ENCODE peak calls at places on chromosomes 7 and 10, in six cellular contexts. One of them, this sample, is unnamed.

GRCh38 chr10:75097666-75098285 is 13.7 kb upstream of the SAMD8 start:
- DNase-seq in Peyer's patch: no peak
- DNase-seq in ELF-1: no peak
- DNase-seq in NAMALWA: no peak
- DNase-seq in ELR: peak; percentile 27
- DNase-seq in HFFc6: no peak
- DNase-seq in this sample: no peak

GRCh38 chr7:68321076-68321639 is 1277.1 kb upstream of the AUTS2 start:
- DNase-seq in Peyer's patch: no peak
- DNase-seq in NAMALWA: no peak
- DNase-seq in ELF-1: peak; percentile 44
- DNase-seq in ELR: no peak
- DNase-seq in HFFc6: no peak
- DNase-seq in this sample: no peak

GRCh38 chr10:113709221-113709838 is 29.6 kb downstream of the CASP7 start:
- DNase-seq in NAMALWA: no peak
- DNase-seq in ELF-1: peak; percentile 42
- DNase-seq in Peyer's patch: no peak
- DNase-seq in HFFc6: peak; percentile 77
- DNase-seq in ELR: peak; percentile 80
- DNase-seq in this sample: no peak

GRCh38 chr7:33636359-33636758 is 269.0 kb upstream of the BMPER start:
- DNase-seq in Peyer's patch: no peak
- DNase-seq in NAMALWA: no peak
- DNase-seq in ELF-1: no peak
- DNase-seq in ELR: no peak
- DNase-seq in HFFc6: no peak
- DNase-seq in this sample: no peak

GRCh38 chr10:71359364-71360046 is 37.2 kb upstream of the CDH23 start:
- DNase-seq in ELF-1: no peak
- DNase-seq in HFFc6: no peak
- DNase-seq in Peyer's patch: no peak
- DNase-seq in ELR: no peak
- DNase-seq in NAMALWA: no peak
- DNase-seq in this sample: no peak

GRCh38 chr10:76430330-76430729 is 998.9 kb downstream of the LRMDA start:
- DNase-seq in ELR: no peak
- DNase-seq in HFFc6: peak; percentile 15
- DNase-seq in ELF-1: no peak
- DNase-seq in Peyer's patch: no peak
- DNase-seq in NAMALWA: no peak
- DNase-seq in this sample: no peak

GRCh38 chr7:150830957-150831356 is 21.4 kb upstream of the AOC1 start:
- DNase-seq in ELF-1: no peak
- DNase-seq in ELR: no peak
- DNase-seq in NAMALWA: no peak
- DNase-seq in HFFc6: no peak
- DNase-seq in Peyer's patch: no peak
- DNase-seq in this sample: no peak

GRCh38 chr7:35550831-35551230 is 144.1 kb downstream of the HERPUD2 start:
- DNase-seq in Peyer's patch: no peak
- DNase-seq in ELR: no peak
- DNase-seq in ELF-1: no peak
- DNase-seq in NAMALWA: no peak
- DNase-seq in HFFc6: no peak
- DNase-seq in this sample: no peak